ENCODE peak calls at places on chromosomes 4 and X, in six cellular contexts. X, J, T, M, Z and H are unnamed samples.

GRCh38 chr4:141772838-141773237 is 136.5 kb downstream of the IL15 start:
- DNase-seq in T (no peak), J (no peak), M (no peak), Z (no peak), X (no peak), H (no peak)

GRCh38 chr4:158259955-158260575 is 49.8 kb downstream of the TMEM144 start:
- DNase-seq in X (no peak), J (peak; percentile 70), M (no peak), T (no peak), Z (peak; percentile 20), H (peak; percentile 29)

GRCh38 chr4:129545599-129546278 is 449.8 kb downstream of the C4orf33 start:
- DNase-seq in X (peak; percentile 75), J (peak; percentile 91), M (no peak), T (peak; percentile 91), Z (peak; percentile 70), H (peak; percentile 19)

GRCh38 chrX:110021180-110022022 is 18.5 kb downstream of the TMEM164 start:
- DNase-seq in J (peak; percentile 87), T (no peak), M (no peak), Z (no peak), X (peak; percentile 19), H (peak; percentile 42)

GRCh38 chrX:72180539-72180938 is 1.0 kb upstream of the PIN4 start:
- DNase-seq in M (no peak), J (no peak), T (no peak), Z (no peak), X (no peak), H (no peak)

GRCh38 chr4:39446842-39447573 is 11.7 kb downstream of the RPL9 start:
- DNase-seq in X (peak; percentile 51), T (peak; percentile 87), J (peak; percentile 75), Z (no peak), M (peak; percentile 90), H (peak; percentile 11)

GRCh38 chrX:65894138-65894537 is 145.7 kb downstream of the VSIG4 start:
- DNase-seq in Z (no peak), X (no peak), J (no peak), M (peak; percentile 3), T (no peak), H (no peak)

GRCh38 chr4:86961103-86961502 is 26.3 kb downstream of the AFF1 start:
- DNase-seq in T (no peak), J (no peak), Z (no peak), M (no peak), X (no peak), H (no peak)

GRCh38 chr4:76779740-76780459 is 118.0 kb downstream of the SOWAHB start:
- DNase-seq in M (no peak), T (no peak), Z (no peak), J (peak; percentile 46), X (no peak), H (peak; percentile 49)

GRCh38 chr4:54683616-54684346 is 26.0 kb downstream of the KIT start:
- DNase-seq in M (peak; percentile 12), X (no peak), Z (peak; percentile 20), J (peak; percentile 57), T (no peak), H (no peak)

GRCh38 chrX:18874560-18875255 is 109.2 kb downstream of the PHKA2 start:
- DNase-seq in M (no peak), Z (no peak), J (no peak), T (no peak), X (no peak), H (no peak)

GRCh38 chrX:118183606-118184005 is 67.0 kb upstream of the KLHL13 start:
- DNase-seq in X (no peak), Z (no peak), M (no peak), T (no peak), J (no peak), H (no peak)

GRCh38 chrX:140507982-140508305 is 3.1 kb upstream of the SOX3 start:
- DNase-seq in M (no peak), X (no peak), T (no peak), Z (no peak), J (no peak), H (no peak)

GRCh38 chr4:7799306-7799705 is 140.4 kb downstream of the AFAP1 start:
- DNase-seq in M (no peak), Z (no peak), J (no peak), X (no peak), T (no peak), H (no peak)

GRCh38 chr4:7800410-7800809 is 139.3 kb downstream of the AFAP1 start:
- DNase-seq in T (no peak), Z (no peak), M (no peak), X (no peak), J (no peak), H (no peak)

GRCh38 chr4:7799723-7800122 is 139.9 kb downstream of the AFAP1 start:
- DNase-seq in T (no peak), X (no peak), J (no peak), M (no peak), Z (no peak), H (no peak)

GRCh38 chr4:7797330-7797729 is 142.3 kb downstream of the AFAP1 start:
- DNase-seq in J (no peak), X (no peak), M (no peak), T (no peak), Z (no peak), H (no peak)

DNA sequence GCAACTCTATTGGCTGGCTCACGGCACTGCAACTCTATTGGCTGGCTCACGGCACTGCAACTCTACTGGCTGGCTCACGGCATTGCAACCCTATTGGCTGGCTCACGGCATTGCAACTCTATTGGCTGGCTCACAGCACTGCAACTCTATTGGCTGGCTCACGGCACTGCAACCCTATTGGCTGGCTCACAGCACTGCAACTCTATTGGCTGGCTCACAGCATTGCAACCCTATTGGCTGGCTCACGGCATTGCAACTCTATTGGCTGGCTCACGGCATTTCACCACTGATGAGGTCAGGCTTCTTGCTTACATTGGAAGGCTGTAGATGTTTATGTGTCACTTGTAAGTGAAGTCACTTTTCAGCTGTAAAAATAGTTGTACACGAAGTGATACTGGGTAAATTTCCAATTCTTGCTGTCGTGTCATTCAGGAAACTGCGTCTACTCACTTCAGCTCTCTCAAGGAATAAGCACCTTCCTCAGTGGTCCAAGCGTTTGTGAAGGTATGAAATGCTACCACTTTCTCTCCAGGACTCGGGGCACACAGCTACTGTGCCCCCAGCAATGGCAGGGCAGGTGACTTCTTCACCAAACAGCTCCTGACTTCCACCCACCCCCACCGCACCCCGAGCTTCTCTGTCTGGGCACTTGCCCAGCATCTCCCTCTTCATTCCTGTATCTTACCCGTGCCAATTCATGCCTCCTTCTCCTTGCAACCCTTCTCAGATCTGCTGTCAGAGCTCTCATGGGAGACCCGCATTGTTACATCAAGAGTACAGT is 141.3 kb downstream of the AFAP1 start:
- DNase-seq in X (no peak), Z (peak; percentile 49), J (peak; percentile 73), T (no peak), M (no peak), H (no peak)
- H3K4me3 ChIP-seq in X (no peak overlapping the region), Z (no peak overlapping the region), J (no peak overlapping the region), T (no peak overlapping the region), M (no peak overlapping the region), H (no peak overlapping the region)

GRCh38 chr4:112813790-112814189 is 176.8 kb downstream of the LARP7 start:
- DNase-seq in T (no peak), M (peak; percentile 31), Z (no peak), J (peak; percentile 35), X (no peak), H (peak; percentile 45)

GRCh38 chr4:112819729-112820128 is 182.8 kb downstream of the LARP7 start:
- DNase-seq in T (no peak), M (no peak), Z (no peak), J (no peak), X (no peak), H (no peak)

GRCh38 chr4:112823631-112824030 is 186.7 kb downstream of the LARP7 start:
- DNase-seq in T (no peak), J (no peak), Z (no peak), M (no peak), X (no peak), H (no peak)

GRCh38 chr4:112823141-112823540 is 186.2 kb downstream of the LARP7 start:
- DNase-seq in J (no peak), M (no peak), Z (no peak), T (no peak), X (no peak), H (no peak)

GRCh38 chr4:112817933-112818921 is 181.3 kb downstream of the LARP7 start:
- DNase-seq in X (peak; percentile 34), T (peak; percentile 89), Z (peak; percentile 74), J (peak; percentile 88), M (peak; percentile 67), H (peak; percentile 34)
- TF ChIP-seq CTCF in X (no peak), T (no peak), Z (no peak), J (no peak), M (no peak), H (no peak)

GRCh38 chr4:139188648-139189416 is 11.8 kb upstream of the ELF2 start:
- DNase-seq in J (no peak), T (no peak), M (no peak), Z (no peak), X (no peak), H (no peak)
- H3K4me3 ChIP-seq in J (no peak overlapping the region), T (no peak overlapping the region), M (no peak overlapping the region), Z (no peak overlapping the region), X (no peak overlapping the region), H (no peak overlapping the region)

DNA sequence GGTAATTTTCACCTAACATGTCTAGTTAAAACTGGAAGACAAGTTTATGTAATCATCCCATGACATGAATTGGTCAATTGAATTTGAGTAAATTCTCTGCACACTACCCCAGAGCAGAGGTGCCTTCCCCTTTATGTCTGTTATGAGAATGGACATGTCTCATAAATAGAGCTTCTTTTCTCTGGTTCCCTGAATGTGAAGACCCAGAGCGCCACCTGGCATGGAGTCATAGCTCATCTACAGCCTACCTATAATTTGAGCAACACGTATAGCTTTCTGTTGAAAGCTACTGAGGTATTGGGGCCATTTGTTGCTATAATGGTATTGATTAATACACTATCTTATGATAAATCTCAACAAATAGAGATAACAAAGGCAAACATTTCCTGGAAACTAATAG is 626.5 kb upstream of the GALNTL6 start:
- DNase-seq in Z (no peak), X (no peak), T (no peak), M (no peak), J (no peak), H (no peak)
- TF ChIP-seq CTCF in Z (no peak), X (no peak), T (no peak), M (peak; percentile 17), J (no peak), H (no peak)

GRCh38 chr4:168811793-168812651 is 198.0 kb downstream of the CBR4 start:
- DNase-seq in Z (no peak), X (no peak), T (peak; percentile 73), M (no peak), J (peak; percentile 78), H (no peak)

GRCh38 chr4:168822481-168822880 is 187.6 kb downstream of the CBR4 start:
- DNase-seq in T (no peak), X (no peak), M (no peak), Z (no peak), J (no peak), H (no peak)

GRCh38 chr4:168812806-168813205 is 197.2 kb downstream of the CBR4 start:
- DNase-seq in Z (no peak), M (no peak), X (no peak), J (no peak), T (no peak), H (no peak)

GRCh38 chr4:168815373-168816345 is 194.4 kb downstream of the CBR4 start:
- DNase-seq in M (no peak), J (no peak), Z (no peak), X (no peak), T (peak; percentile 70), H (peak; percentile 81)

GRCh38 chr4:168817418-168817817 is 192.6 kb downstream of the CBR4 start:
- DNase-seq in Z (no peak), M (no peak), X (no peak), T (no peak), J (no peak), H (no peak)
- H3K4me3 ChIP-seq in Z (peak overlapping the region; percentile 20), M (no peak overlapping the region), X (peak overlapping the region; percentile 44), T (peak overlapping the region; percentile 23), J (no peak overlapping the region), H (no peak overlapping the region)